ENCODE peak calls at places on chromosomes 2 and 18, in six cellular contexts. R is transverse colon, U is prostate gland, D is astrocyte of the spinal cord, N is spleen, I is progenitor cell of endocrine pancreas. B is an unnamed sample.

GRCh38 chr2:17429130-17429529 is 89.1 kb downstream of the RAD51AP2 start:
- DNase-seq in R (no peak), U (no peak), D (peak; percentile 76), N (no peak), I (no peak), B (no peak)

GRCh38 chr2:44528595-44528994 is 166.8 kb downstream of the CAMKMT start:
- DNase-seq in R (no peak), U (no peak), D (peak; percentile 85), N (no peak), I (no peak), B (peak; percentile 59)

GRCh38 chr2:48912110-48912509 is 156.6 kb upstream of the LHCGR start:
- DNase-seq in R (no peak), U (no peak), D (no peak), N (no peak), I (no peak), B (no peak)

GRCh38 chr18:46700026-46700425 is 43.0 kb upstream of the LOXHD1 start:
- DNase-seq in R (no peak), U (no peak), D (no peak), N (no peak), I (no peak), B (no peak)

GRCh38 chr2:55526174-55526573 is 6.7 kb downstream of the CFAP36 start:
- DNase-seq in R (no peak), U (no peak), D (no peak), N (no peak), I (no peak), B (no peak)

GRCh38 chr2:27885246-27885645 is 4.9 kb downstream of the RBKS start:
- DNase-seq in R (no peak), U (no peak), D (peak; percentile 16), N (no peak), I (no peak), B (no peak)

GRCh38 chr2:160305081-160305750 is 105.1 kb upstream of the ITGB6 start:
- DNase-seq in R (no peak), U (no peak), D (peak; percentile 64), N (no peak), I (no peak), B (no peak)

GRCh38 chr2:2662847-2663356 is 331.8 kb upstream of the MYT1L start:
- DNase-seq in R (no peak), U (peak; percentile 67), D (no peak), N (no peak), I (no peak), B (no peak)

GRCh38 chr2:235807347-235807746 is 313.5 kb downstream of the AGAP1 start:
- DNase-seq in R (no peak), U (no peak), D (no peak), N (no peak), I (no peak), B (no peak)

GRCh38 chr2:72892506-72893173 is 5.4 kb downstream of the SPR start:
- DNase-seq in R (peak; percentile 76), U (peak; percentile 51), D (peak; percentile 67), N (peak; percentile 88), I (no peak), B (peak; percentile 52)

GRCh38 chr18:10477121-10477862 is 22.9 kb downstream of the APCDD1 start:
- DNase-seq in R (no peak), U (no peak), D (no peak), N (no peak), I (no peak), B (no peak)

GRCh38 chr2:201266629-201267028 is 6.3 kb downstream of the CASP8 start:
- DNase-seq in R (no peak), U (no peak), D (no peak), N (no peak), I (no peak), B (no peak)

GRCh38 chr18:49898421-49898820 is 85.1 kb upstream of the ACAA2 start:
- DNase-seq in R (peak; percentile 24), U (peak; percentile 21), D (peak; percentile 78), N (no peak), I (peak; percentile 63), B (no peak)

GRCh38 chr18:10851824-10852225 is 297.5 kb downstream of the PIEZO2 start:
- DNase-seq in R (no peak), U (no peak), D (peak; percentile 72), N (no peak), I (no peak), B (peak; percentile 28)

GRCh38 chr2:28495551-28496284 is at the start of gene PLB1:
- DNase-seq in R (no peak), U (no peak), D (no peak), N (no peak), I (no peak), B (no peak)

GRCh38 chr18:3081558-3081957 is 68.6 kb upstream of the LPIN2 start:
- DNase-seq in R (no peak), U (no peak), D (peak; percentile 12), N (no peak), I (no peak), B (no peak)

GRCh38 chr2:144166743-144167142 is 353.2 kb downstream of the ZEB2 start:
- DNase-seq in R (no peak), U (no peak), D (no peak), N (no peak), I (no peak), B (no peak)

GRCh38 chr2:165791811-165792454 is 2.1 kb downstream of the GALNT3 start:
- DNase-seq in R (no peak), U (no peak), D (peak; percentile 59), N (no peak), I (no peak), B (no peak)

GRCh38 chr18:76306685-76307292 is 188.3 kb downstream of the ZNF516 start:
- DNase-seq in R (no peak), U (no peak), D (no peak), N (no peak), I (no peak), B (no peak)

GRCh38 chr2:140895378-140895777 is 1235.4 kb downstream of the LRP1B start:
- DNase-seq in R (no peak), U (no peak), D (no peak), N (no peak), I (no peak), B (no peak)

GRCh38 chr2:140893685-140894084 is 1237.1 kb downstream of the LRP1B start:
- DNase-seq in R (no peak), U (no peak), D (peak; percentile 69), N (no peak), I (no peak), B (no peak)

GRCh38 chr2:140892429-140892828 is 1238.4 kb downstream of the LRP1B start:
- DNase-seq in R (no peak), U (no peak), D (peak; percentile 8), N (no peak), I (no peak), B (no peak)

GRCh38 chr2:140892911-140893637 is 1237.7 kb downstream of the LRP1B start:
- DNase-seq in R (no peak), U (no peak), D (peak; percentile 5), N (no peak), I (no peak), B (no peak)

DNA sequence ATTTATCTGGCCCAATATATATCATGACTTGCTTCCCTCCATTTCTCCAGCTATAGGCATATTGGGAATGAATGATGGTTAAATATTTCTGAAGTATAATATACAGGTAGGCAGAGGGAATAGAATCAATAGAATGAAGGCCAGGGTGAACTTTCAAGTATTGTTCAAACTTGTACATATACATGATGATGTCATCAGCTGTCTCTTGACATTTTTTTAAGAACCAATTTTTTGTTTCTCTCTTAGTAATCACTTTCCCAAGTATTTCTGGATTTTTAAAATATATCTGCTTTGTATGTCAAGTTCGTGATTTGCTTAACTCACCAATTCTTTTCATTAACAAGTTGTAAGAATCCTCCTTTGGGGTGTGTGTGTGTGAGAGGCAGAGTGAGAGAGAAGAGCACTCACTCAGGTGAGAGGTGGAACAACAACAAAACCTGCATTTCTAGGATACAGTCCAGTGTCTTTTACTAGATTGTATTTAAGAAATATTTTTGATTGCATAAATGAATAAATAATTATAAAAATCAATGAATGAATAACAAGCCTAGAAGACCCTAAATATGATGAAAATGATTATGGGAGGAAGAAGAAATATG is 1239.1 kb downstream of the LRP1B start:
- DNase-seq in R (no peak), U (no peak), D (no peak), N (no peak), I (no peak), B (no peak)
- TF ChIP-seq CTCF in R (no peak), U (no peak), D (peak; percentile 23), N (no peak), I (peak; percentile 52), B (no peak)

GRCh38 chr2:102703748-102704147 is 58.1 kb upstream of the TMEM182 start:
- DNase-seq in R (peak; percentile 39), U (no peak), D (peak; percentile 26), N (no peak), I (no peak), B (no peak)
- TF ChIP-seq CTCF in R (peak; percentile 44), U (peak; percentile 42), D (peak; percentile 34), N (no peak), I (peak; percentile 60), B (peak; percentile 23)

DNA sequence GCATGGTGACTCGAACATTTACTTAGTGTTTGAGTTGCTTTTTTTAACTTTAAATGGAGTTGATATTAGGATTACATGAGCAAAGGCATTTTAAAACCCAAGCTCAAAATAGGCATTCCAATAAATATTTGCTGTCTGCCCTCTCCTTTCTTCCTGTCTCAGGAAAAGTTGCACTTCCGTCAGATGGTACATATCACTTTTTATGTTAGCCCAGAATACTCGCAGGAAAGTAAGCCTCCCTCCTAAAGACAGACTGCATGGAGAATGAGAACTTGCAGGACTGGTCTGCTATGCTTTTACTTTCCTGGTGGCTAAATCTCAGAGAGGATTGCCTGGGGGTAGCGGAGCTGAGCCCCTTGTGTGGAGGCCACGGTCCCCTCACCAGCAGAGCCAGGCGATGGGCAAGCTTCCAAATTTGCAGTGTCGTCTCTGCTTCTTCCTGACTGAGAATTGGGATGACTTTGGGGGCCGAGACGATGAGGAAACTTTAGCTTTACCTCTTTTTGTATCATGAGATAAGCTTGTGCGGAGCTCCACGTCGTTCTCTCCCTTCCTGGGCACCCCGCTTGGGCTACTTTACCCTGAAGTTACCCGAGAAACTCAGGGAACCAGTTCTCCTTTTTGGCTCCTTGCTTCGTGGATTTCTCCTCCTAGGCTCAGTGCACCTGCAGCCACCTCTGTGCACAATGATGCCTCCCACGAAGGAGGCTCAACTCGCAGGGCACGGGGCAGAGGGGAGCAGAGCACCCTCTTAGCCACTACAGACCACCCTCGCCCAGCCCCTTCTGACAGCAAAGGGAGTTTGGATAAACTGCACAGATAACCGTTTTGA is 223.3 kb downstream of the SH3RF3 start:
- DNase-seq in R (no peak), U (no peak), D (no peak), N (no peak), I (no peak), B (no peak)
- TF ChIP-seq CTCF in R (no peak), U (no peak), D (no peak), N (no peak), I (no peak), B (no peak)

DNA sequence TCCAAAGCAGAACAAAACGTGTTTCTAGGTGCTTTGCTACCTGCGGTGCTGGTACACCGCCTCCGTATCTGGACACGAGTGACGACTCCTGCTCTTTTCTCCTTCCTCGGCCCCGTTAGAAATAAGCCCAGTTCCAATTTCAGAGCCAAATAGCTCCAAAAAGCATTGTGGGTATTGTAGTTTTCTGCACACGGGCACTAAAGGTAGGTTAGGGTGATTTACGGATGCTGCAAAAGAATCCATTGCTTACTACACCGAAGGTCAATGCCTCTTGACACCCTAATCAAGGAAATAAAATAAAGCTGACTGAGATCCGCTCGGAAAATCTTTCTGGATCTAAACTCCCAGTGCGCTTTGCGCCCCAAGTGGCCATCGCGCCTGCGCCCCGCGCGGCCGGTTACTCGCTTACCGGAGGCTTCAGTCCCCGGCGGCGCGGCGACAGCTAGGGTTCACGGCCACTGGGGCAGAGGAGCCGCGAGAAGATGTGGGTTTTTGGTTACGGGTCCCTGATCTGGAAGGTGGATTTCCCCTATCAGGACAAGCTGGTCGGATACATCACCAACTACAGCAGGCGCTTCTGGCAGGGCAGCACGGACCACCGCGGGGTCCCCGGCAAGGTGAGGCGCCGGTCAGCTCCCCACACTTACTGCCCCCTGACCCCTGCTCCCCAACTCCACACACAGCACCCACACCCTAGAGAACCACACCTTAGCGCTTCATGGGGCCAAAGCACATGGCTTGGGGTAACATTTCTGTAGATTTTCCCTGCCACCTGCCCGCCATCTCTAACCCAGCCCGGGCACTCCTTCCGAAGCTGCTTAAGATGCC is at the start of gene CHAC2:
- DNase-seq in R (peak; percentile 90), U (peak; percentile 76), D (peak; percentile 88), N (peak; percentile 97), I (peak; percentile 59), B (no peak)
- TF ChIP-seq CTCF in R (peak; percentile 73), U (peak; percentile 55), D (peak; percentile 38), N (peak; percentile 39), I (peak; percentile 61), B (peak; percentile 35)

B was measured in AG09319.